ENCODE peak calls at places on chromosomes 3 and 15, in eight cellular contexts. S, J, I, R, Z, L, U and O are unnamed samples. For H3K4me1, the result is how much of the 10 kb centered on the place peaks cover.

GRCh38 chr3:196344663-196345062 is 6.5 kb upstream of the TM4SF19 start:
- DNase-seq in S (no peak), J (no peak), I (no peak), R (no peak), Z (no peak), L (no peak), U (no peak), O (no peak)

GRCh38 chr3:71310595-71311319 is 272.8 kb downstream of the FOXP1 start:
- DNase-seq in S (no peak), J (peak), I (peak), R (no peak), Z (no peak), L (peak), U (no peak), O (no peak)

GRCh38 chr3:3766140-3766539 is 33.1 kb upstream of the LRRN1 start:
- DNase-seq in S (no peak), J (no peak), I (no peak), R (no peak), Z (no peak), L (no peak), U (no peak), O (no peak)

GRCh38 chr15:80679805-80680175 is 15.3 kb upstream of the ABHD17C start:
- DNase-seq in S (no peak), J (no peak), I (no peak), R (no peak), Z (no peak), L (no peak), U (no peak), O (no peak)

GRCh38 chr15:48590704-48591103 is 54.8 kb downstream of the FBN1 start:
- DNase-seq in S (no peak), J (no peak), I (no peak), R (no peak), Z (no peak), L (no peak), U (no peak), O (no peak)

GRCh38 chr15:49169880-49170597 is at the start of gene GALK2:
- DNase-seq in S (peak), J (peak), I (peak), R (peak), Z (peak), L (peak), U (peak), O (peak)

GRCh38 chr3:127483005-127483641 is 107.4 kb downstream of the TPRA1 start:
- DNase-seq in S (no peak), J (no peak), I (no peak), R (no peak), Z (no peak), L (no peak), U (no peak), O (no peak)

GRCh38 chr3:59381282-59381681 is 331.5 kb upstream of the CFAP20DC start:
- DNase-seq in S (no peak), J (no peak), I (no peak), R (no peak), Z (no peak), L (no peak), U (no peak), O (no peak)

GRCh38 chr3:189781384-189781783 is 150.2 kb downstream of the TP63 start:
- DNase-seq in S (no peak), J (no peak), I (no peak), R (no peak), Z (no peak), L (no peak), U (no peak), O (no peak)

GRCh38 chr15:80533934-80534333 is 129.8 kb downstream of the ARNT2 start:
- DNase-seq in S (no peak), J (no peak), I (no peak), R (no peak), Z (no peak), L (no peak), U (no peak), O (no peak)

GRCh38 chr15:30038667-30039523 is 43.9 kb upstream of the GOLGA8J start:
- DNase-seq in S (no peak), J (no peak), I (no peak), R (no peak), Z (peak), L (no peak), U (no peak), O (no peak)

GRCh38 chr3:151404316-151404715 is 19.8 kb upstream of the P2RY12 start:
- DNase-seq in S (no peak), J (no peak), I (no peak), R (no peak), Z (no peak), L (no peak), U (no peak), O (no peak)

GRCh38 chr15:70023064-70023768 is 74.5 kb downstream of the TLE3 start:
- DNase-seq in S (peak), J (no peak), I (peak), R (peak), Z (no peak), L (no peak), U (no peak), O (no peak)

GRCh38 chr3:58955308-58955707 is 94.5 kb downstream of the CFAP20DC start:
- DNase-seq in S (no peak), J (no peak), I (peak), R (no peak), Z (no peak), L (peak), U (no peak), O (no peak)

GRCh38 chr15:49320337-49320736 is 102.7 kb upstream of the FGF7 start:
- DNase-seq in S (no peak), J (no peak), I (no peak), R (no peak), Z (no peak), L (no peak), U (no peak), O (no peak)

GRCh38 chr3:45409921-45410320 is 21.5 kb downstream of the LARS2 start:
- DNase-seq in S (no peak), J (peak), I (no peak), R (no peak), Z (no peak), L (no peak), U (no peak), O (no peak)

GRCh38 chr3:183370391-183370790 is 58.0 kb downstream of the MCF2L2 start:
- DNase-seq in S (no peak), J (no peak), I (no peak), R (no peak), Z (no peak), L (no peak), U (no peak), O (no peak)

GRCh38 chr15:69794643-69795461 is 302.9 kb downstream of the TLE3 start:
- DNase-seq in S (no peak), J (peak), I (peak), R (no peak), Z (peak), L (no peak), U (peak), O (peak)

GRCh38 chr3:18712713-18713575 is 287.8 kb upstream of the SATB1 start:
- DNase-seq in S (peak), J (no peak), I (no peak), R (no peak), Z (no peak), L (no peak), U (no peak), O (no peak)

GRCh38 chr3:42095540-42095939 is 4.4 kb downstream of the TRAK1 start:
- DNase-seq in S (no peak), J (no peak), I (no peak), R (no peak), Z (no peak), L (no peak), U (no peak), O (no peak)

GRCh38 chr3:42094128-42094527 is 3.0 kb downstream of the TRAK1 start:
- DNase-seq in S (no peak), J (no peak), I (no peak), R (no peak), Z (no peak), L (no peak), U (no peak), O (no peak)

GRCh38 chr3:42097166-42097946 is 6.2 kb downstream of the TRAK1 start:
- DNase-seq in S (no peak), J (no peak), I (no peak), R (no peak), Z (no peak), L (no peak), U (no peak), O (no peak)

GRCh38 chr3:42092006-42092405 is 849 bp downstream of the TRAK1 start:
- DNase-seq in S (no peak), J (no peak), I (no peak), R (no peak), Z (no peak), L (no peak), U (no peak), O (no peak)

DNA sequence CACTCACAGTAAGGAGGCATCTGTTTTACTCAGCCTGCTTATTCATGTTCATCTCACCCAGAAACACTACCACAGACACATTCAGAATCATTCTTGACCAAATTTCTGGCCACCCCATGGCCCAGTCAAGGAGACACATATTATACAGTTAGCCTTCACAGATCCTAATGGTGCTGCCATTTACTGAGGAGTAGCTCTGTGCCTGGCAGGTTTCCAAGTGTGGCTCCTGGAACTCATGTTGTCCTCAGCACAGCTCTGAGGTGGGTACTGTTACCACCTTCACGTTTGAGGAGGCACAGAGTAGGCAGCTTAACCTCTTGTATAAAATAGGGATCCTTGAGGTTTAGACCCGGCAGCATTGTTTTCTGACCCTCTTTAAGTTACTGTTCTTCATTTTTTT is 3.8 kb downstream of the TRAK1 start:
- DNase-seq in S (no peak), J (no peak), I (no peak), R (no peak), Z (no peak), L (no peak), U (no peak), O (no peak)
- H3K4me1 ChIP-seq in S (under half), J (half or more), I (under half), R (under half), Z (under half), L (under half), U (under half), O (under half)

DNA sequence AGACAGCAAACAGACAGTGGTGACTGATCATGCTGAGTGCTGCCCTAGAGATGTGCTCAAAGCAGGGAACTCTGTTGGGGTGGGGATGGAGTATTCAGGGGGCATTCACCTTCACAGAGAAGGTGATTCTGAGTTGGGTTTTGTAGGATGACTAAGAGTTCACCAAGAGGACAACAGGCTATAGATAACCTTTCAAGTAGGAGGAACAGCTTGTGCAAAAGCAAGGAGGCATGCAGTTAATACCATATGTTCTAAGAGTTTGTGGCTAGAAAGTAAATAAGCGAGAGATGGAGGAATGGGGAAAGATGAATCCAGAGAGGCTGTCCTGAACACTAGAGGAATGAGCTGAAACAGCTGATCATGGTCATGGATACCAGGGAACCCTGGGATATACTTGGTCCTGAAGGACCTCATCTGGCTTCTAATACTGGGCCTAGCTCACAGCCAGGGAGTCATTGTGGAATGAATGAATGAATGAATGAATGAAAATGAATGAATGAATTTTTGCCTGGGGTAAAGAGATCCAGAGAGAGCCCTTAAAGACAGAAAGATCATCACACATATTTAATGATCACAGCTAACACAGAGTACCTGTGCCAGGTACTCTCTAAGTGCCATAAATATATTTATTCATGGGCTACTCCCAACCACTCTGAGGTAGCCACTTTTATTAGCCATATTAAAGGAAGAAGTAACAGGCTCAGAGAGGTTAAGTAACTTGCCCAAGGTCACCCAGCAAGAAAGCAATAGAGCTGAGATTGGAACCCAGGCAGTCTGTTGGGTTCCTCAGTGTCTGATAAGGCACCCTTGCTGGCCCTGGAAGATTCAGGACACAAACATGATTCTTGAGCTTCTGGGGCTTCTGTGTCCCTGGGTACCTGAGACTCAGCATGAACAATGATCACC is 22.0 kb downstream of the SMAD6 start:
- DNase-seq in S (no peak), J (no peak), I (no peak), R (no peak), Z (no peak), L (no peak), U (no peak), O (no peak)
- H3K4me1 ChIP-seq in S (under half), J (half or more), I (under half), R (under half), Z (under half), L (under half), U (under half), O (under half)

GRCh38 chr3:172069473-172069872 is 30.1 kb downstream of the FNDC3B start:
- DNase-seq in S (no peak), J (no peak), I (no peak), R (no peak), Z (no peak), L (peak), U (no peak), O (no peak)

GRCh38 chr3:172067837-172068440 is 28.6 kb downstream of the FNDC3B start:
- DNase-seq in S (no peak), J (no peak), I (no peak), R (no peak), Z (no peak), L (no peak), U (no peak), O (no peak)

GRCh38 chr3:172070269-172070668 is 30.9 kb downstream of the FNDC3B start:
- DNase-seq in S (no peak), J (no peak), I (no peak), R (no peak), Z (no peak), L (no peak), U (no peak), O (no peak)

GRCh38 chr3:172070799-172071198 is 31.4 kb downstream of the FNDC3B start:
- DNase-seq in S (no peak), J (no peak), I (no peak), R (no peak), Z (no peak), L (no peak), U (no peak), O (no peak)

GRCh38 chr3:172068977-172069376 is 29.6 kb downstream of the FNDC3B start:
- DNase-seq in S (no peak), J (no peak), I (no peak), R (no peak), Z (no peak), L (no peak), U (no peak), O (no peak)
- H3K4me1 ChIP-seq in S (under half), J (half or more), I (under half), R (under half), Z (half or more), L (under half), U (under half), O (under half)

DNA sequence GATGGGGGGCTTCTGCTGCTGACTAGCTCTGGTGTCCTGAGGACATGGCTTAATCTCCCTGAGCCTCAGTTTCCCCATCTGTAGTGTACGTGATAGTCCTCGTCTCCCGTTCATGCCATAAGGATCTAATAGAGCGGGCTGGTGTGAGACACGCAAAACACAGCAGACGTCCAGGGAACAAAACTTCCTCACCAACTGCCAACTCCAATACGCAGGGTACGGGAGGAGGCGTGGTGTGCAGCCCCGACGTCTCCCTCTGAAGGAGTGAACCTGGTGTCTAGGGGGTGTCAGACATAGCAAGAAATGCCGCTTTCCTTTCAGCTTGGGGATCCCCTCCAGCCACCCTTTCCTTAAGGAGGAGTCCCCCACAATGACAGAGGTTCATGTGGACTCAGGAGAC is 55.0 kb downstream of the SMAD6 start:
- DNase-seq in S (no peak), J (no peak), I (no peak), R (no peak), Z (no peak), L (no peak), U (no peak), O (no peak)
- H3K4me1 ChIP-seq in S (under half), J (half or more), I (under half), R (under half), Z (under half), L (under half), U (under half), O (under half)